ENCODE peak calls at places on chromosomes 6 and 20, in nine cellular contexts. D is K562; A is A549; G is left lung; V is CD8-positive, alpha-beta T cell; R is aorta; Z is pancreas; L is mucosa of descending colon; S is thoracic aorta. M is an unnamed sample.
A peak's percentile ranks its signal among the peaks of the same experiment; 100 is the strongest.

GRCh38 chr6:131931063-131931745 is 20.0 kb downstream of the CCN2 start:
- ATAC-seq in D (no peak), A (no peak), G (no peak), V (no peak), R (no peak), Z (peak; percentile 74), L (no peak), S (no peak), M (no peak)

GRCh38 chr6:17768881-17769280 is 62.2 kb upstream of the NUP153 start:
- ATAC-seq in D (no peak), A (no peak), G (no peak), V (no peak), R (no peak), Z (no peak), L (no peak), S (no peak), M (no peak)

GRCh38 chr6:83958250-83958685 is 75.3 kb upstream of the MRAP2 start:
- ATAC-seq in D (peak; percentile 62), A (no peak), G (no peak), V (no peak), R (no peak), Z (no peak), L (no peak), S (no peak), M (no peak)

GRCh38 chr6:136093835-136094234 is 156.3 kb downstream of the MTFR2 start:
- ATAC-seq in D (no peak), A (no peak), G (no peak), V (no peak), R (no peak), Z (no peak), L (no peak), S (no peak), M (no peak)

GRCh38 chr6:17417817-17418216 is 24.4 kb downstream of the CAP2 start:
- ATAC-seq in D (no peak), A (peak; percentile 91), G (no peak), V (no peak), R (peak; percentile 51), Z (no peak), L (no peak), S (peak; percentile 45), M (peak; percentile 59)

GRCh38 chr6:135087803-135088202 is 33.2 kb upstream of the HBS1L start:
- ATAC-seq in D (no peak), A (no peak), G (no peak), V (peak; percentile 70), R (no peak), Z (peak; percentile 95), L (peak; percentile 56), S (no peak), M (no peak)

GRCh38 chr6:157908369-157909281 is 73.0 kb upstream of the SYNJ2 start:
- ATAC-seq in D (no peak), A (no peak), G (no peak), V (peak; percentile 32), R (no peak), Z (no peak), L (no peak), S (no peak), M (no peak)

GRCh38 chr20:5933802-5934436 is 16.4 kb downstream of the TRMT6 start:
- ATAC-seq in D (peak; percentile 80), A (peak; percentile 81), G (no peak), V (no peak), R (no peak), Z (peak; percentile 64), L (no peak), S (no peak), M (no peak)

GRCh38 chr20:2673453-2673852 is 9.4 kb upstream of the IDH3B start:
- ATAC-seq in D (no peak), A (no peak), G (no peak), V (no peak), R (no peak), Z (no peak), L (no peak), S (no peak), M (no peak)

GRCh38 chr6:90025418-90026089 is 131.3 kb downstream of the GJA10 start:
- ATAC-seq in D (no peak), A (no peak), G (peak; percentile 56), V (peak; percentile 66), R (peak; percentile 54), Z (peak; percentile 38), L (peak; percentile 88), S (no peak), M (peak; percentile 61)

GRCh38 chr6:37600287-37600916 is 97.3 kb downstream of the MDGA1 start:
- ATAC-seq in D (no peak), A (no peak), G (no peak), V (no peak), R (no peak), Z (no peak), L (no peak), S (no peak), M (no peak)

GRCh38 chr20:50686767-50687266 is 4.5 kb downstream of the RIPOR3 start:
- ATAC-seq in D (no peak), A (no peak), G (no peak), V (no peak), R (no peak), Z (no peak), L (no peak), S (no peak), M (no peak)

GRCh38 chr6:160031442-160031841 is 62.6 kb downstream of the IGF2R start:
- ATAC-seq in D (no peak), A (no peak), G (no peak), V (no peak), R (no peak), Z (no peak), L (no peak), S (no peak), M (no peak)

GRCh38 chr6:69421270-69421669 is 375.5 kb downstream of the LMBRD1 start:
- ATAC-seq in D (no peak), A (no peak), G (no peak), V (no peak), R (no peak), Z (no peak), L (no peak), S (no peak), M (no peak)

GRCh38 chr20:44431502-44432234 is 44.0 kb upstream of the TTPAL start:
- ATAC-seq in D (no peak), A (peak; percentile 8), G (no peak), V (no peak), R (no peak), Z (no peak), L (no peak), S (no peak), M (no peak)

GRCh38 chr20:34526466-34526865 is 10.2 kb downstream of the DYNLRB1 start:
- ATAC-seq in D (no peak), A (no peak), G (no peak), V (no peak), R (no peak), Z (no peak), L (no peak), S (no peak), M (no peak)

GRCh38 chr6:122405417-122405816 is 6.0 kb downstream of the HSF2 start:
- ATAC-seq in D (peak; percentile 8), A (peak; percentile 77), G (no peak), V (no peak), R (no peak), Z (no peak), L (no peak), S (no peak), M (no peak)
- H3K4me3 ChIP-seq in D (no peak overlapping the region), A (no peak overlapping the region), G (no peak overlapping the region), V (no peak overlapping the region), R (no peak overlapping the region), Z (no peak overlapping the region), L (no peak overlapping the region), S (no peak overlapping the region), M (no peak overlapping the region)

DNA sequence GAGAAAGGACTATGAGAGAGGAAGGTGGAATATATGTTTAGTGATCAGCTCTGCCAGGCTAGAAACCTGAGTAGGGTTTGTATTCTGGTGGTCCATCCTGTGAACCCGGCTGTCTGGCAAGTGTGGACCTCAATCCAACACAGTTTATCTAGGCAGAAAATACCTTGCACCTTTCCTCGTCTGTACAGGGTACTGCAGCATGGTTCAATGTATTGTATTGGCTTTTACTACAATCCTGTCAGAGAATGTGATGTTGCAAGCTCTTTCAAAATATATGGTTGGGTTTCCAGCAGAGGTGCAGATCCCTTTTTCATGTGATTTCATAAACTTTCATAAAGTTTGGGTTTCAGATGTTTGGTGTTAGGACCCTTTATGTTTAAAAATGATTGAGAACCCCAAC is 106.7 kb downstream of the RTN4IP1 start:
- ATAC-seq in D (no peak), A (no peak), G (no peak), V (no peak), R (no peak), Z (no peak), L (no peak), S (no peak), M (no peak)
- H3K4me1 ChIP-seq in D (peaks cover 13% of the 10 kb centered on the region), A (peaks cover 27% of the 10 kb centered on the region), G (peaks cover 86% of the 10 kb centered on the region), V (peaks cover 41% of the 10 kb centered on the region), R (no peaks in the 10 kb centered on the region), Z (no peaks in the 10 kb centered on the region), L (peaks cover 6% of the 10 kb centered on the region), S (no peaks in the 10 kb centered on the region), M (no peaks in the 10 kb centered on the region)

GRCh38 chr6:169251371-169251802 is 2.3 kb downstream of the THBS2 start:
- ATAC-seq in D (no peak), A (no peak), G (no peak), V (no peak), R (no peak), Z (no peak), L (no peak), S (no peak), M (no peak)

GRCh38 chr6:169253745-169254238 is at the start of gene THBS2:
- ATAC-seq in D (peak; percentile 54), A (no peak), G (peak; percentile 84), V (no peak), R (peak; percentile 86), Z (peak; percentile 56), L (peak; percentile 46), S (peak; percentile 63), M (peak; percentile 87)

GRCh38 chr6:169251822-169252804 is 1.5 kb downstream of the THBS2 start:
- ATAC-seq in D (no peak), A (no peak), G (no peak), V (no peak), R (peak; percentile 26), Z (no peak), L (no peak), S (no peak), M (no peak)

GRCh38 chr6:169253341-169253740 is 305 bp downstream of the THBS2 start:
- ATAC-seq in D (no peak), A (no peak), G (peak; percentile 21), V (no peak), R (no peak), Z (no peak), L (no peak), S (no peak), M (no peak)

DNA sequence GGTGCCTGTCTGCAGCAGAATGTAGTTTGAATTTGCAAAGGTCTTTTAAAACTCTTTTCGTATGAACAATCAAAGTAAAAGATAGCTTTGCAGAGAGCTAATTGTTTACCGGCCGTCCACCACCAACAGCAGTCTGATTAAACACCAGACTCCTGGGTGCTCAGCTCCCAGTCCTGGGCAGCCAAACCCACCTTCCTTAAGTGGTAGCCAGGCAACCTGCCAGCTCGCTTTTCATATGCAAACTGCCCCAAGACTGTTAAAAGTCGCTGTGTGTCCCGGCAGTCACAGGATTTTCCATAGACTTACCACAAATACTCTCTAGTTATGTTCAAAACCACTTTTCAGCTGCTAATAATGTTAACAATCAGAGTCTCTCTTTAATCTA is 849 bp downstream of the THBS2 start:
- ATAC-seq in D (no peak), A (no peak), G (peak; percentile 31), V (no peak), R (peak; percentile 31), Z (no peak), L (no peak), S (no peak), M (no peak)
- H3K4me3 ChIP-seq in D (no peak overlapping the region), A (no peak overlapping the region), G (peak overlapping the region; percentile 27), V (no peak overlapping the region), R (peak overlapping the region; percentile 60), Z (no peak overlapping the region), L (no peak overlapping the region), S (peak overlapping the region; percentile 70), M (peak overlapping the region; percentile 42)

GRCh38 chr20:47332381-47333206 is 23.9 kb downstream of the ZMYND8 start:
- ATAC-seq in D (peak; percentile 2), A (no peak), G (no peak), V (no peak), R (no peak), Z (no peak), L (no peak), S (no peak), M (no peak)
- H3K4me1 ChIP-seq in D (peaks cover 53% of the 10 kb centered on the region), A (peaks cover 84% of the 10 kb centered on the region), G (peaks cover 45% of the 10 kb centered on the region), V (peaks cover 36% of the 10 kb centered on the region), R (peaks cover 4% of the 10 kb centered on the region), Z (no peaks in the 10 kb centered on the region), L (peaks cover 34% of the 10 kb centered on the region), S (peaks cover 42% of the 10 kb centered on the region), M (peaks cover 60% of the 10 kb centered on the region)